ENCODE peak calls at places on chromosomes 3 and 15, in seven cellular contexts. S is HepG2, N is GM12891, A is endothelial cell of umbilical vein, K is suprapubic skin, Z is stomach, U is H1. E is an unnamed sample.

GRCh38 chr3:156626104-156626503 is 48.3 kb upstream of the TIPARP start:
- DNase-seq in S (no peak), N (no peak), A (no peak), K (no peak), Z (no peak), U (no peak), E (no peak)

GRCh38 chr3:17557749-17558463 is 184.5 kb downstream of the TBC1D5 start:
- DNase-seq in S (no peak), N (no peak), A (no peak), K (no peak), Z (no peak), U (no peak), E (no peak)

GRCh38 chr3:169323580-169324453 is 339.7 kb downstream of the MECOM start:
- DNase-seq in S (no peak), N (no peak), A (peak; percentile 77), K (no peak), Z (no peak), U (no peak), E (no peak)

GRCh38 chr15:48250640-48251076 is 44.6 kb downstream of the SLC12A1 start:
- DNase-seq in S (peak; percentile 25), N (peak; percentile 22), A (peak; percentile 71), K (no peak), Z (no peak), U (peak; percentile 5), E (no peak)

GRCh38 chr3:32335365-32336122 is 56.1 kb upstream of the CMTM7 start:
- DNase-seq in S (no peak), N (no peak), A (no peak), K (no peak), Z (no peak), U (no peak), E (no peak)

GRCh38 chr15:51260262-51260661 is 78.1 kb downstream of the CYP19A1 start:
- DNase-seq in S (no peak), N (no peak), A (no peak), K (no peak), Z (no peak), U (no peak), E (no peak)

GRCh38 chr3:110810356-110810755 is 261.3 kb upstream of the NECTIN3 start:
- DNase-seq in S (no peak), N (no peak), A (peak; percentile 61), K (no peak), Z (no peak), U (no peak), E (no peak)

GRCh38 chr3:170997966-170998913 is 28.3 kb downstream of the SLC2A2 start:
- DNase-seq in S (peak; percentile 91), N (no peak), A (peak; percentile 84), K (no peak), Z (no peak), U (no peak), E (no peak)

GRCh38 chr3:123319760-123320159 is 118.0 kb downstream of the SEC22A start:
- DNase-seq in S (no peak), N (no peak), A (no peak), K (no peak), Z (no peak), U (no peak), E (no peak)

GRCh38 chr15:32649336-32649735 is 7.8 kb downstream of the SCG5 start:
- DNase-seq in S (peak; percentile 63), N (no peak), A (no peak), K (no peak), Z (no peak), U (no peak), E (no peak)

GRCh38 chr3:107627962-107628542 is 105.3 kb downstream of the BBX start:
- DNase-seq in S (no peak), N (no peak), A (peak; percentile 11), K (no peak), Z (no peak), U (no peak), E (no peak)

GRCh38 chr3:24598691-24599090 is 104.0 kb upstream of the THRB start:
- DNase-seq in S (peak; percentile 42), N (no peak), A (peak; percentile 83), K (no peak), Z (no peak), U (no peak), E (no peak)

GRCh38 chr3:10338591-10339369 is 17.9 kb upstream of the SEC13 start:
- DNase-seq in S (no peak), N (no peak), A (no peak), K (no peak), Z (no peak), U (no peak), E (no peak)

DNA sequence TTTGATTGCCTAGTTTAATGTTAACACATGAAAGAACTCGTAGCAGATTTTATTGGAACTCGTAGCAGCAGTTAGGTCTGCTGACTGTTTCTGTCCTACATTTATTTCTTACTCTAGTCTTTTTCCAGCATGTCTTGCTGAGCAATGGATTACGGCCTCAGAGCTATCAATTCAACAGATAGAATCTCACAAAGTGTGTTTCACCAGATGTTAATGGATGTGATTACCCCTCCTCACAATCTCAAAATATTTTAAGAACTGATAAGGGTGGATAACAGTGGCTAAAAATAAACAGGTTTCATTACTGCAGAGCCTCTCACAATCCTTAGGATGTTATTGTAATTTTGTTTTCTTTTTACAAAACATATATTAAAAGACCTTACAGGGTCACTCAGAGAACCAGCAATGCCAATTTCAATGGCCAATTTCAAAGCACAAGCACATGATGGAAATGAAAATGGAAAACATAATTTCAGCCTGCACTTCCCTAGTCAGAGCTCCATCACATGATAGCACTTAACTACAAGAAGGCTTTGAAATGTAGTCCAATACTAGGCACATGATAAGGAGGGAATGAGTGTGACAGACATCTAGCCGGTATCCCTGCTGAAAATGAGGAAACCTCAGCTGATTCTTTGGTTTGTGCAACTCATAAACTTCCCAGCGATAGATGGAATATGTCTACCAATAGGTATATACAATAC is 838.1 kb upstream of the SEMA6D start:
- DNase-seq in S (no peak), N (no peak), A (no peak), K (no peak), Z (no peak), U (no peak), E (no peak)
- TF ChIP-seq POLR2AphosphoS5 in S (no peak), N (no peak), A (no peak), K (no peak), Z (no peak), U (no peak), E (no peak)

DNA sequence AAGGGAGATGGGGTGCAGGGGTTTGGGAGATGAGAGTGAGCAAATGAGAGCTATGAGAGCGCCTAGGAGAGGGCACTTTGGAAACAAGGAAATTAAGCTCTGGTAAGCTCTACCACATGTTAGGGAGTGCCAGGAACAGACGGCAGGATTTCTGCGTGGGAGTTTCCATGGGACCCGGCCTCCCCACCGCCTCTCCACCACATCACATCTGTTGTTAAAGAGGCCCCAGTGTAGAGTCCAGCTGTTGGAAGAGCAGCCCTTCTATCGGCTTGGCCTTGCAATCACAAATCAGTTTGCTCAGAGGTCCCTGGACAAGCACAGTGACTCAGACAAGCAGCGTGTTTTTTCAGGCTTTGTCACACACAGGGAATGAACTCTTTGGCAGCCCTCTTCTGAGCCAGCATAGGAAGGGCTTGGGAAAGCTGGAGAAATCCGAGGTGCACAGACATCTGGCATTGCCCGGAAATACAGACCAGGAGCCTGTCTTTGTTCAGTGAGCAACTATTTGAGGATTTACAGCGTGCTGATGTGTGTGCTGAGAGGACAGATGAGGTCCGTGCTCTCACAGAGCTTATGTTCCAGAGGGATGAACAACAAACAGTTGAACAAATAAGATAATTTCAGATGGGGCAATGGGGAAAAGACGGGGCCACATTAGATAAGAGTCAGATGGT is 370.6 kb upstream of the PROK2 start:
- DNase-seq in S (peak; percentile 81), N (no peak), A (peak; percentile 73), K (no peak), Z (peak; percentile 37), U (no peak), E (no peak)
- TF ChIP-seq POLR2A in S (no peak), N (no peak), A (no peak), K (no peak), Z (no peak), U (no peak), E (no peak)

GRCh38 chr3:172158741-172159140 is 119.4 kb downstream of the FNDC3B start:
- DNase-seq in S (no peak), N (no peak), A (no peak), K (no peak), Z (no peak), U (no peak), E (no peak)

GRCh38 chr3:172154768-172155649 is 115.6 kb downstream of the FNDC3B start:
- DNase-seq in S (no peak), N (no peak), A (no peak), K (no peak), Z (no peak), U (no peak), E (no peak)

GRCh38 chr3:172155880-172156279 is 116.5 kb downstream of the FNDC3B start:
- DNase-seq in S (no peak), N (no peak), A (no peak), K (no peak), Z (no peak), U (no peak), E (no peak)

GRCh38 chr3:172157566-172158258 is 118.3 kb downstream of the FNDC3B start:
- DNase-seq in S (no peak), N (no peak), A (no peak), K (no peak), Z (no peak), U (no peak), E (no peak)

GRCh38 chr3:172156309-172156998 is 117.1 kb downstream of the FNDC3B start:
- DNase-seq in S (no peak), N (no peak), A (no peak), K (no peak), Z (peak; percentile 85), U (no peak), E (no peak)
- TF ChIP-seq POLR2AphosphoS5 in S (no peak), N (no peak), A (peak; percentile 7), K (no peak), Z (no peak), U (no peak), E (no peak)

DNA sequence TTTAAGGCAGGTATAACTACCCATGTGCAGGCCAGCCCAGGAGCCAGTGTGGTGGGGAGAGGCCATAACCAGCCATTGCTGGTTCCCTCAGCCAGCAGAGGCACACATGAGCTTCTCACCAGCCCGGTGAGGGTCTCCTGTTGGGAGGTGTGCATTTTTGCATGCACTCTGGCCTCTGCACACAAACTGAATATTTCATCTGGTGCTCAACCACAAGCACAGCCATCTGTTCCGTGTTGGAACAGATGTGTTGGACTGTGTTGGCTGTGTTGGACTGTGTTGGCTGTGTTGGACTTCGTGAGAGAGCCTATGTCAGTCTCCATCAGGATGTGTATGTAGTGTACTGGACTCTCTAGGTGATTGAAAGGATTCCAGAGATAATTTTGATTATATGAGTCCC is 67.2 kb downstream of the RPL39L start:
- DNase-seq in S (no peak), N (no peak), A (no peak), K (no peak), Z (no peak), U (no peak), E (no peak)
- TF ChIP-seq POLR2A in S (no peak), N (peak; percentile 51), A (no peak), K (no peak), Z (no peak), U (no peak), E (no peak)

DNA sequence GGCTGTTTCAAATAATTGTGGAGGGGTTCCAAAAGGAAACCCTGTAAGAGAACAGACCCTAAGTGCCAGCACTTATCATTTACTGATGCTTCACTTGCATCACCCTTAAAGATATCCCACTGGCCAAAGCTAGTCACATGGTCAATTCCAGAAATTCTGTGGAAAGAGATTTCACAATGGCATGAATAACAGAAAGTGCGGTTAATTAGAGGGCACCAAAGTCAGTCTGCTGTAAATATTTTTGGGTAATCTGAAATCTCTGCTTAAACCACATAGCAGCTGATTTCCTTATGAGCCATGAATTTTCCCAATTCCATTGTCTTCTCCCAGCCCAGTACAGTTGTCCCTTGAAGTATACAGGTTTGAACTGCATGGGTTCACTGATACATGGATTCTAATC is 346.1 kb downstream of the SI start:
- DNase-seq in S (no peak), N (no peak), A (no peak), K (no peak), Z (no peak), U (no peak), E (no peak)
- TF ChIP-seq POLR2AphosphoS5 in S (no peak), N (no peak), A (no peak), K (no peak), Z (no peak), U (no peak), E (no peak)

E was measured in GM12892.